ENCODE peak calls at places on chromosomes 2 and 18, in six cellular contexts. F is AG09309; G is GM10248; Y is CD8-positive, alpha-beta T cell; P is body of pancreas; L is cardiac muscle cell. M is an unnamed sample.

GRCh38 chr2:105879798-105880300 is 135.1 kb downstream of the NCK2 start:
- DNase-seq in F (no peak), G (no peak), Y (no peak), P (no peak), L (no peak), M (no peak)

GRCh38 chr2:85394256-85394655 is 15.9 kb downstream of the CAPG start:
- DNase-seq in F (no peak), G (no peak), Y (no peak), P (no peak), L (no peak), M (no peak)

GRCh38 chr2:240920783-240921231 is 14.7 kb downstream of the CROCC2 start:
- DNase-seq in F (no peak), G (no peak), Y (no peak), P (peak), L (no peak), M (no peak)

GRCh38 chr2:165634855-165635254 is 159.2 kb downstream of the GALNT3 start:
- DNase-seq in F (no peak), G (no peak), Y (no peak), P (peak), L (peak), M (peak)

GRCh38 chr2:68908392-68908970 is 37.3 kb upstream of the BMP10 start:
- DNase-seq in F (peak), G (peak), Y (peak), P (peak), L (peak), M (no peak)

GRCh38 chr2:122528061-122528460 is 772.6 kb downstream of the TSN start:
- DNase-seq in F (no peak), G (no peak), Y (no peak), P (no peak), L (peak), M (no peak)

GRCh38 chr2:240888890-240889573 is 6.9 kb downstream of the MAB21L4 start:
- DNase-seq in F (no peak), G (no peak), Y (no peak), P (no peak), L (no peak), M (peak)

GRCh38 chr18:55404136-55404810 is 183.7 kb downstream of the TCF4 start:
- DNase-seq in F (no peak), G (no peak), Y (no peak), P (no peak), L (no peak), M (no peak)

GRCh38 chr2:151827564-151828142 is 568 bp downstream of the ARL5A start:
- DNase-seq in F (no peak), G (peak), Y (peak), P (peak), L (peak), M (peak)

GRCh38 chr2:239959059-239959971 is 65.8 kb downstream of the NDUFA10 start:
- DNase-seq in F (no peak), G (no peak), Y (no peak), P (no peak), L (peak), M (no peak)

GRCh38 chr2:183927367-183928355 is 670.7 kb upstream of the ZNF804A start:
- DNase-seq in F (no peak), G (no peak), Y (no peak), P (no peak), L (peak), M (no peak)

GRCh38 chr2:25894135-25894830 is 16.0 kb upstream of the ASXL2 start:
- DNase-seq in F (no peak), G (no peak), Y (no peak), P (peak), L (peak), M (no peak)

GRCh38 chr2:9771101-9771449 is 72.2 kb upstream of the TAF1B start:
- DNase-seq in F (no peak), G (no peak), Y (no peak), P (no peak), L (no peak), M (peak)

GRCh38 chr2:70643715-70644114 is 90.1 kb upstream of the TGFA start:
- DNase-seq in F (no peak), G (no peak), Y (no peak), P (no peak), L (peak), M (no peak)

GRCh38 chr2:227855440-227855839 is 16.0 kb upstream of the DAW1 start:
- DNase-seq in F (no peak), G (no peak), Y (no peak), P (no peak), L (no peak), M (no peak)

GRCh38 chr2:138122891-138123290 is 158.6 kb downstream of the HNMT start:
- DNase-seq in F (no peak), G (no peak), Y (no peak), P (no peak), L (no peak), M (no peak)

GRCh38 chr2:95539290-95539689 is 52.5 kb upstream of the TRIM43 start:
- DNase-seq in F (no peak), G (no peak), Y (no peak), P (no peak), L (no peak), M (no peak)

GRCh38 chr2:207734264-207734635 is 22.8 kb downstream of the CCNYL1 start:
- DNase-seq in F (peak), G (no peak), Y (no peak), P (no peak), L (peak), M (no peak)

GRCh38 chr2:46716806-46717732 is 198.5 kb downstream of the MCFD2 start:
- DNase-seq in F (no peak), G (no peak), Y (no peak), P (no peak), L (no peak), M (no peak)

GRCh38 chr2:84212611-84213314 is 246.3 kb downstream of the SUCLG1 start:
- DNase-seq in F (no peak), G (peak), Y (no peak), P (no peak), L (no peak), M (no peak)

GRCh38 chr2:231519975-231520555 is 10.2 kb downstream of the NMUR1 start:
- DNase-seq in F (no peak), G (no peak), Y (no peak), P (peak), L (no peak), M (no peak)

GRCh38 chr2:97779141-97779540 is 65.8 kb downstream of the ZAP70 start:
- DNase-seq in F (no peak), G (no peak), Y (no peak), P (no peak), L (no peak), M (no peak)

GRCh38 chr2:97769308-97769707 is 55.9 kb downstream of the ZAP70 start:
- DNase-seq in F (no peak), G (no peak), Y (no peak), P (no peak), L (no peak), M (no peak)

GRCh38 chr2:97775074-97775473 is 61.7 kb downstream of the ZAP70 start:
- DNase-seq in F (no peak), G (no peak), Y (no peak), P (no peak), L (no peak), M (no peak)

GRCh38 chr2:97770450-97770849 is 57.1 kb downstream of the ZAP70 start:
- DNase-seq in F (no peak), G (no peak), Y (no peak), P (no peak), L (no peak), M (no peak)

DNA sequence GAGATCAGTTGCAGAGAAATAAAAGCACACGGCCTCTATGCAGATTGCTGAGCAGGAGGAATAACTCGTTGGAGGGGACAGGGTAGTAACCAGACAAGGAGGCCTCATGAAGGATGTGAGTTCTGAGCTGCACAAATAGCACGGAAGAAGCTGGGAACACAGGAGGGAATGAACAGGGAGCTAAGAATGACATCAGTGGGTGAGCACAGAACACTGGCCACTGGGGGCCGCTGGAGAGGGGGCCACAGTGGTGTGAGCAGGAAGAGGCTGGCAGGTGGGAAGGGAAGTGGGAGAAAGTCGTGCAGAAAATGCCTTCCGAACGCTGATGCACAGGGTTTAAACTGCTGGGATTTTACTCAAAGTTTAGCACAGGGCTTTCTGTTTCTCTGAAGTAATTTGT is 61.0 kb downstream of the ZAP70 start:
- DNase-seq in F (no peak), G (no peak), Y (no peak), P (no peak), L (peak), M (no peak)
- TF ChIP-seq CTCF in F (peak), G (peak), Y (no peak), P (no peak), L (peak), M (no peak)

DNA sequence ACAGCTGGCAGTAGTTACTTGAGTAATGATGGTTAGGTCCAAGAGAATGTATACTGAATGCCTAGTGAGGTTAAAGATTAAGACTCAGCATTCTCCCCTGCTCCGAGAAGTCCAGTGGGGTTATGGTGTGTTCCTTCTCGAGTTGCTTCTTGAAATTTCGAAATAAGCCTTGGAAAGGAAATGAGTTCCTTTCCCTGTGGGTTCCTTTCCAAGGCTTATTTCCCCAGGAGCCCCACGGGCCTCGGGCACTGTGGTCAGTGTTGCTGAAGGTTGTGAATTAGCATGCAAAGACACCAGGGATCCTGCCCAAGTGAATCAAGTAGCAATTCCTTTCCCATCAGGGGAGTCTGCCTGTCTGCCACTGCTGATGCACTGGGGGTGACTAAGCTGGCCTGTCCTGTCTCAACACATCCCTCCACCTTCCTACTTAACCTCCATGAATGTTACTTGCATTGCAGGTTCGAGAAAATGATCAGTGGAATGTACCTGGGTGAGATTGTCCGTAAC is 53.6 kb downstream of the HK2 start:
- DNase-seq in F (peak), G (no peak), Y (no peak), P (no peak), L (peak), M (no peak)
- TF ChIP-seq CTCF in F (no peak), G (no peak), Y (no peak), P (no peak), L (no peak), M (no peak)

GRCh38 chr18:32893915-32894314 is 121.1 kb upstream of the KLHL14 start:
- DNase-seq in F (no peak), G (no peak), Y (no peak), P (no peak), L (no peak), M (no peak)
- TF ChIP-seq CTCF in F (peak), G (no peak), Y (no peak), P (no peak), L (no peak), M (peak)

GRCh38 chr2:72843301-72843700 is 17.5 kb upstream of the EXOC6B start:
- DNase-seq in F (no peak), G (no peak), Y (no peak), P (no peak), L (no peak), M (no peak)
- TF ChIP-seq CTCF in F (no peak), G (no peak), Y (no peak), P (no peak), L (no peak), M (no peak)

GRCh38 chr2:161425966-161426365 is 9.9 kb downstream of the TBR1 start:
- DNase-seq in F (no peak), G (no peak), Y (no peak), P (no peak), L (no peak), M (no peak)

GRCh38 chr2:161428240-161428587 is 12.1 kb downstream of the TBR1 start:
- DNase-seq in F (no peak), G (no peak), Y (no peak), P (no peak), L (no peak), M (no peak)

GRCh38 chr2:161427413-161428239 is 11.5 kb downstream of the TBR1 start:
- DNase-seq in F (no peak), G (no peak), Y (no peak), P (no peak), L (no peak), M (no peak)

GRCh38 chr2:161426416-161426787 is 10.3 kb downstream of the TBR1 start:
- DNase-seq in F (no peak), G (peak), Y (no peak), P (no peak), L (no peak), M (no peak)

GRCh38 chr2:161426788-161427412 is 10.8 kb downstream of the TBR1 start:
- DNase-seq in F (no peak), G (peak), Y (no peak), P (no peak), L (peak), M (no peak)
- TF ChIP-seq CTCF in F (peak), G (no peak), Y (no peak), P (no peak), L (peak), M (peak)

DNA sequence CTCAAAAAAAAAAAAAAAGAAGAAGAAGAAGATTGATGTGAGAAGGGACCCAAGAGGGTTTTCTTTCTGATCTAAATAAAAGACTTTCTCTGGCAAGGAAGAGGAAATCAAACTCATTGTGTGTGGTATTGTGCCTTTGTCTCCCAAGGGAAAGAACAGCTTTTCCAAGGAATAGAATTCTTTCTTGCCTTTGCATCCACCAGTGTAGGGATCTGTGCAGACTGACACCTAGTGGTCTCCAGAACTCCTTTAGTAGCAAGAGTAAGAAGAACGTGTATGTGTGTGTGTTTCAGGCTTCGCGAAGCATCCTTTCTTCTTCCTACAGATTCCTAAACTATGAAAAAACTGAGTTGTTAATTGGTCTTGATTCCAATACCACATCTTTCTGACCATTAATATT is 33.5 kb upstream of the CRIM1 start:
- DNase-seq in F (peak), G (no peak), Y (no peak), P (no peak), L (peak), M (no peak)
- TF ChIP-seq CTCF in F (peak), G (peak), Y (no peak), P (no peak), L (peak), M (no peak)

GRCh38 chr2:211204456-211204855 is 648.1 kb downstream of the CPS1 start:
- DNase-seq in F (no peak), G (no peak), Y (no peak), P (no peak), L (no peak), M (no peak)
- TF ChIP-seq CTCF in F (no peak), G (no peak), Y (no peak), P (no peak), L (no peak), M (no peak)

GRCh38 chr2:42809876-42810125 is 17.4 kb upstream of the HAAO start:
- DNase-seq in F (no peak), G (no peak), Y (peak), P (peak), L (peak), M (peak)

GRCh38 chr2:42810971-42811865 is 18.8 kb upstream of the HAAO start:
- DNase-seq in F (no peak), G (peak), Y (peak), P (peak), L (peak), M (peak)

GRCh38 chr2:42809131-42809875 is 16.9 kb upstream of the HAAO start:
- DNase-seq in F (peak), G (no peak), Y (no peak), P (peak), L (no peak), M (no peak)

GRCh38 chr2:42808301-42808700 is 15.9 kb upstream of the HAAO start:
- DNase-seq in F (no peak), G (no peak), Y (no peak), P (no peak), L (no peak), M (no peak)

DNA sequence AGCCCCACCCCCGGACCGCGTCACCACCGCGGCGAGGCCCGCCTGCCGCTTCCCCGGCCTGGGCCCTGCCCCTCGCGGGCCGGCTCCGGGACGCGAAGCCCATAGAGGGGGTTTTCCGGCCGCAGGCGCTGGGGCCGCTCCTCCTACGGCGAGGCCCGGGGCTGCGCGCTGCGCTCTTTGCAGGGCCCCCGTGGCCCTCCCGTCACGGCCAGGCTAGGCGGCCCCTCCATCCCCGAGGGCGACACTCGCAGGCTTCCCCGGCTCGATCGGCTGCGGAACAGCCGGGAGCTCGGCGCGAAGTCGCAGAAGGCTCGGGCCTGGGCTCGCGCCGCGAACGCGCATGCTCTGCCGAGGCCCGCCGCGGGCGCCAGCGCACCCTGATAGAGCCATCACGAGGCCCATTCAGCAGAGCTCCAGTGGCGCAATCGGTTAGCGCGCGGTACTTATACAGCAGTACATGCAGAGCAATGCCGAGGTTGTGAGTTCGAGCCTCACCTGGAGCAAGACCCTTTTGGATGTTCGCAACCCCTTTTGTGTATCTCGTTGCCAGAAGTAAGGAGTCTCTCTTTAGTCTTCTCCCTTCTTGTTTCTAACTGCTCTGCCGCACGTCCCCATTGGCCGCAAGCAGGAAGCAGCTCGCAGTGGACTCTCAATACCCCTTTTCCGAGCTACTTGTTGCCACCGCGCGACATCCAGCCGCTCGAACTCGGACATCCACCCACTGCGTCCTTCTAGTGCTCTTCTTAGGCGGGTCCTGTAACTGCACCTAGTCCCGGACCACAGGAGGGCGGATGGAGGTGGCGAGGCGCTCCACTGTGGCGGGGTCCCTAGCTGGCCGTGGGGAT is 18.0 kb upstream of the HAAO start:
- DNase-seq in F (peak), G (peak), Y (peak), P (peak), L (peak), M (peak)
- TF ChIP-seq CTCF in F (no peak), G (peak), Y (no peak), P (no peak), L (no peak), M (peak)

GRCh38 chr2:74836675-74837401 is 2.9 kb downstream of the HK2 start:
- DNase-seq in F (no peak), G (no peak), Y (no peak), P (no peak), L (no peak), M (no peak)
- TF ChIP-seq CTCF in F (no peak), G (no peak), Y (peak), P (no peak), L (no peak), M (peak)